ENCODE peak calls at places on chromosomes 11 and 22, in six cellular contexts. N is hepatocyte, I is GM23338, M is HCT116, O is PC-9, L is MM.1S. Z is an unnamed sample.

GRCh38 chr22:46652930-46653331 is 32.7 kb downstream of the GRAMD4 start:
- DNase-seq in N (peak; percentile 51), I (no peak), M (no peak), O (no peak), L (no peak), Z (no peak)

GRCh38 chr11:34203377-34203801 is 98.0 kb downstream of the NAT10 start:
- DNase-seq in N (no peak), I (no peak), M (no peak), O (no peak), L (no peak), Z (no peak)

GRCh38 chr11:67674442-67674871 is at the start of gene ALDH3B2:
- DNase-seq in N (peak; percentile 61), I (no peak), M (no peak), O (peak; percentile 96), L (no peak), Z (peak; percentile 91)

GRCh38 chr11:83778598-83778997 is 492.4 kb upstream of the CCDC90B start:
- DNase-seq in N (no peak), I (no peak), M (no peak), O (no peak), L (no peak), Z (peak; percentile 22)

GRCh38 chr11:121113611-121114010 is 12.6 kb downstream of the TECTA start:
- DNase-seq in N (no peak), I (no peak), M (no peak), O (no peak), L (no peak), Z (no peak)

GRCh38 chr22:30309981-30310672 is 16.6 kb downstream of the TBC1D10A start:
- DNase-seq in N (peak; percentile 68), I (no peak), M (no peak), O (peak; percentile 80), L (peak; percentile 57), Z (no peak)

GRCh38 chr11:6637871-6638270 is 17.7 kb downstream of the DCHS1 start:
- DNase-seq in N (no peak), I (no peak), M (no peak), O (no peak), L (no peak), Z (no peak)

GRCh38 chr22:22814666-22815396 is 72.8 kb upstream of the IGLL5 start:
- DNase-seq in N (no peak), I (no peak), M (no peak), O (no peak), L (no peak), Z (no peak)

GRCh38 chr11:46216040-46216764 is 61.3 kb upstream of the CREB3L1 start:
- DNase-seq in N (no peak), I (no peak), M (no peak), O (no peak), L (peak; percentile 9), Z (no peak)

GRCh38 chr11:65169164-65169641 is 830 bp upstream of the SPDYC start:
- DNase-seq in N (no peak), I (no peak), M (no peak), O (no peak), L (no peak), Z (peak; percentile 32)

GRCh38 chr11:128506999-128507591 is 80.3 kb downstream of the ETS1 start:
- DNase-seq in N (peak; percentile 87), I (peak; percentile 62), M (no peak), O (peak; percentile 81), L (no peak), Z (peak; percentile 96)

GRCh38 chr11:64267207-64267945 is 16.0 kb downstream of the PLCB3 start:
- DNase-seq in N (no peak), I (no peak), M (no peak), O (peak; percentile 26), L (no peak), Z (no peak)

GRCh38 chr11:46850829-46851380 is 4.8 kb upstream of the CKAP5 start:
- DNase-seq in N (no peak), I (peak; percentile 69), M (no peak), O (no peak), L (no peak), Z (no peak)

GRCh38 chr11:72739240-72740059 is 12.8 kb downstream of the ARAP1 start:
- DNase-seq in N (no peak), I (no peak), M (no peak), O (no peak), L (no peak), Z (no peak)

GRCh38 chr11:18721576-18722292 is 4.3 kb downstream of the IGSF22 start:
- DNase-seq in N (peak; percentile 61), I (peak; percentile 86), M (peak; percentile 45), O (peak; percentile 51), L (peak; percentile 63), Z (peak; percentile 37)

GRCh38 chr11:103923473-103923931 is 112.9 kb upstream of the DDI1 start:
- DNase-seq in N (peak; percentile 67), I (peak; percentile 7), M (peak; percentile 26), O (peak; percentile 97), L (no peak), Z (peak; percentile 89)

GRCh38 chr11:116225784-116226410 is 546.9 kb downstream of the BUD13 start:
- DNase-seq in N (no peak), I (no peak), M (no peak), O (no peak), L (no peak), Z (no peak)

GRCh38 chr11:44634401-44635281 is 69.2 kb downstream of the CD82 start:
- DNase-seq in N (peak; percentile 92), I (peak; percentile 84), M (peak; percentile 10), O (no peak), L (no peak), Z (peak; percentile 39)

GRCh38 chr11:72741429-72741833 is 10.8 kb downstream of the ARAP1 start:
- DNase-seq in N (peak; percentile 64), I (peak; percentile 45), M (no peak), O (peak; percentile 73), L (no peak), Z (peak; percentile 44)

GRCh38 chr11:14773755-14774154 is 118.3 kb downstream of the CYP2R1 start:
- DNase-seq in N (no peak), I (peak; percentile 80), M (no peak), O (no peak), L (peak; percentile 7), Z (no peak)

GRCh38 chr11:69099193-69099592 is 50.5 kb downstream of the TPCN2 start:
- DNase-seq in N (no peak), I (no peak), M (no peak), O (no peak), L (no peak), Z (peak; percentile 41)

GRCh38 chr22:22556995-22557925 is 1.8 kb downstream of the PRAME start:
- DNase-seq in N (no peak), I (no peak), M (no peak), O (no peak), L (no peak), Z (no peak)

GRCh38 chr11:118163494-118163893 is 10.9 kb upstream of the SCN4B start:
- DNase-seq in N (no peak), I (no peak), M (no peak), O (no peak), L (no peak), Z (no peak)

GRCh38 chr22:41366323-41367014 is 15.3 kb upstream of the TEF start:
- DNase-seq in N (no peak), I (no peak), M (no peak), O (peak; percentile 29), L (no peak), Z (no peak)

GRCh38 chr22:50190182-50190951 is 4.7 kb downstream of the TRABD start:
- DNase-seq in N (peak; percentile 84), I (peak; percentile 81), M (peak; percentile 60), O (peak; percentile 81), L (peak; percentile 83), Z (peak; percentile 62)

GRCh38 chr11:14898286-14899086 is 6.5 kb upstream of the CYP2R1 start:
- DNase-seq in N (no peak), I (no peak), M (no peak), O (no peak), L (no peak), Z (no peak)

GRCh38 chr11:75174348-75174747 is 23.4 kb downstream of the SLCO2B1 start:
- DNase-seq in N (no peak), I (no peak), M (no peak), O (no peak), L (no peak), Z (no peak)

GRCh38 chr22:38266120-38266519 is 6.7 kb downstream of the TMEM184B start:
- DNase-seq in N (no peak), I (no peak), M (no peak), O (no peak), L (no peak), Z (no peak)

GRCh38 chr11:27456140-27456801 is 16.3 kb downstream of the LGR4 start:
- DNase-seq in N (no peak), I (no peak), M (no peak), O (peak; percentile 67), L (no peak), Z (peak; percentile 75)

GRCh38 chr11:115159122-115159665 is 345.0 kb downstream of the CADM1 start:
- DNase-seq in N (no peak), I (no peak), M (no peak), O (no peak), L (no peak), Z (no peak)

DNA sequence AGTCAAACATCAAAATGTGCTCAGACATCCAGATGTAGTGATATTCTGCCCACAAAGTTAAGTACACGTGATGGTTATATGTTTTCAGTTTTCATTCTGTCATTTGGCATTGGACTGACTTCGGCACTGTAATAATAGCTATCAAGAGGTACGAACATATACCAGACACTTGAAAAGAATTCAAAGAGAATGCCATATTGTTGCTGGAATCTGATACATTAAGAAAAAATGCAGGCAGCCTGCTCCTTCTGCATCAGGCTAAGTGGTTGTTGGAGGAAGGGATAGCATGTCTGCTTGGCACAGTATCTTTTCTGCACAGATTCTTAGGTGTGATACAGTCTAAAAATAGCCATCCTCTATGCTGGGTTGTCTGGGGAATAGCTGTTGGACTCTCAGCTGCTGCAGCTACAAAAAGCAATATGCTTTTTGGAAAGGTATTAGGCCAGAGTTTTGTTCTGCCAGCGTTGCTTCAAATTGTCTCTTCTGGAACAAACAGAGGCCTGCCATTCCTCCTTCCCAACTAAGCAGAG is 892.5 kb downstream of the TBC1D22A start:
- DNase-seq in N (no peak), I (no peak), M (no peak), O (no peak), L (no peak), Z (no peak)
- H3K9me2 ChIP-seq in N (no peaks in the 10 kb centered on the region), I (no peaks in the 10 kb centered on the region), M (no peaks in the 10 kb centered on the region), O (no peaks in the 10 kb centered on the region), L (no peaks in the 10 kb centered on the region), Z (no peaks in the 10 kb centered on the region)

GRCh38 chr11:106468091-106468490 is 390.6 kb downstream of the AASDHPPT start:
- DNase-seq in N (peak; percentile 43), I (no peak), M (no peak), O (no peak), L (no peak), Z (peak; percentile 50)
- H3K9me2 ChIP-seq in N (no peaks in the 10 kb centered on the region), I (no peaks in the 10 kb centered on the region), M (no peaks in the 10 kb centered on the region), O (no peaks in the 10 kb centered on the region), L (no peaks in the 10 kb centered on the region), Z (no peaks in the 10 kb centered on the region)

GRCh38 chr11:127506647-127507046 is 506.1 kb upstream of the KIRREL3 start:
- DNase-seq in N (no peak), I (peak; percentile 20), M (no peak), O (no peak), L (no peak), Z (no peak)
- H3K9me2 ChIP-seq in N (no peaks in the 10 kb centered on the region), I (peaks cover 7% of the 10 kb centered on the region), M (no peaks in the 10 kb centered on the region), O (no peaks in the 10 kb centered on the region), L (no peaks in the 10 kb centered on the region), Z (no peaks in the 10 kb centered on the region)

GRCh38 chr11:3356858-3357257 is 22.1 kb downstream of the ZNF195 start:
- DNase-seq in N (no peak), I (no peak), M (no peak), O (no peak), L (no peak), Z (no peak)

GRCh38 chr11:3357994-3358676 is 20.8 kb downstream of the ZNF195 start:
- DNase-seq in N (no peak), I (no peak), M (no peak), O (no peak), L (no peak), Z (no peak)

GRCh38 chr11:3357302-3357701 is 21.6 kb downstream of the ZNF195 start:
- DNase-seq in N (no peak), I (no peak), M (no peak), O (no peak), L (no peak), Z (no peak)

GRCh38 chr11:3359092-3359824 is 19.7 kb downstream of the ZNF195 start:
- DNase-seq in N (no peak), I (peak; percentile 43), M (no peak), O (no peak), L (no peak), Z (no peak)
- H3K9me2 ChIP-seq in N (no peaks in the 10 kb centered on the region), I (no peaks in the 10 kb centered on the region), M (no peaks in the 10 kb centered on the region), O (no peaks in the 10 kb centered on the region), L (no peaks in the 10 kb centered on the region), Z (no peaks in the 10 kb centered on the region)

Z was measured in PC-3.